ENCODE peak calls at places on chromosomes 4 and X, in five cellular contexts. Q, Y, E, W and T are unnamed samples.

GRCh38 chr4:6372649-6373525 is 99.5 kb downstream of the PPP2R2C start:
- DNase-seq in Q (peak; percentile 15), Y (no peak), E (peak; percentile 6), W (no peak), T (peak; percentile 8)

GRCh38 chrX:19846995-19847790 is 40.2 kb downstream of the SH3KBP1 start:
- DNase-seq in Q (peak; percentile 92), Y (no peak), E (no peak), W (no peak), T (peak; percentile 61)

GRCh38 chrX:123201720-123202119 is 17.6 kb downstream of the GRIA3 start:
- DNase-seq in Q (no peak), Y (no peak), E (no peak), W (no peak), T (no peak)

GRCh38 chrX:112211459-112211858 is 128.9 kb upstream of the TRPC5 start:
- DNase-seq in Q (no peak), Y (no peak), E (no peak), W (no peak), T (peak; percentile 10)

GRCh38 chr4:152193059-152193458 is 342.8 kb downstream of the FBXW7 start:
- DNase-seq in Q (no peak), Y (no peak), E (no peak), W (no peak), T (no peak)

GRCh38 chr4:108068422-108068821 is 78.7 kb downstream of the HADH start:
- DNase-seq in Q (no peak), Y (no peak), E (no peak), W (no peak), T (no peak)

GRCh38 chr4:81195475-81195874 is 19.5 kb downstream of the PRKG2 start:
- DNase-seq in Q (no peak), Y (no peak), E (no peak), W (no peak), T (peak; percentile 6)

GRCh38 chrX:69140837-69141236 is 24.4 kb downstream of the PJA1 start:
- DNase-seq in Q (no peak), Y (no peak), E (no peak), W (no peak), T (no peak)

GRCh38 chrX:40012800-40013682 is 84.7 kb downstream of the BCOR start:
- DNase-seq in Q (peak; percentile 47), Y (peak; percentile 35), E (peak; percentile 57), W (peak; percentile 71), T (peak; percentile 62)